ENCODE peak calls at places on chromosomes 2 and 18, in four cellular contexts. X, W, R and S are unnamed samples.

GRCh38 chr18:46672062-46672970 is 15.3 kb upstream of the LOXHD1 start:
- DNase-seq in X (no peak), W (no peak), R (no peak), S (no peak)

GRCh38 chr2:33190393-33190937 is 243.7 kb downstream of the LTBP1 start:
- DNase-seq in X (no peak), W (no peak), R (no peak), S (no peak)

GRCh38 chr2:185012643-185013042 is 414.3 kb downstream of the ZNF804A start:
- DNase-seq in X (peak; percentile 2), W (no peak), R (no peak), S (peak; percentile 10)

GRCh38 chr2:25043241-25043867 is 1.5 kb downstream of the EFR3B start:
- DNase-seq in X (no peak), W (no peak), R (no peak), S (peak; percentile 20)

GRCh38 chr2:132747046-132747445 is 77.0 kb upstream of the LYPD1 start:
- DNase-seq in X (no peak), W (no peak), R (no peak), S (no peak)

GRCh38 chr2:240947176-240947575 is 41.0 kb downstream of the CROCC2 start:
- DNase-seq in X (no peak), W (no peak), R (no peak), S (no peak)

GRCh38 chr18:59123588-59124369 is 15.9 kb upstream of the SEC11C start:
- DNase-seq in X (no peak), W (no peak), R (no peak), S (no peak)

GRCh38 chr2:141393214-141393545 is 737.6 kb downstream of the LRP1B start:
- DNase-seq in X (no peak), W (no peak), R (no peak), S (no peak)

GRCh38 chr18:500556-501405 is at the start of gene COLEC12:
- DNase-seq in X (no peak), W (no peak), R (no peak), S (peak; percentile 53)

GRCh38 chr18:55007582-55007981 is 48.3 kb upstream of the CCDC68 start:
- DNase-seq in X (no peak), W (no peak), R (no peak), S (no peak)

GRCh38 chr2:130261970-130262760 is 63.9 kb upstream of the TUBA3E start:
- DNase-seq in X (no peak), W (no peak), R (no peak), S (no peak)

GRCh38 chr2:146068051-146068450 is 1548.1 kb upstream of the ZEB2 start:
- DNase-seq in X (no peak), W (no peak), R (no peak), S (no peak)

GRCh38 chr18:76689646-76690264 is 132.6 kb upstream of the ZNF236 start:
- DNase-seq in X (no peak), W (no peak), R (no peak), S (no peak)

GRCh38 chr2:118227698-118228508 is 139.6 kb downstream of the INSIG2 start:
- DNase-seq in X (no peak), W (no peak), R (peak; percentile 48), S (no peak)

GRCh38 chr2:71959494-71959893 is 188.2 kb downstream of the CYP26B1 start:
- DNase-seq in X (no peak), W (peak; percentile 35), R (no peak), S (no peak)

GRCh38 chr2:205358351-205358815 is 323.9 kb upstream of the NRP2 start:
- DNase-seq in X (no peak), W (no peak), R (no peak), S (peak; percentile 13)

GRCh38 chr2:46134531-46135229 is 162.5 kb upstream of the EPAS1 start:
- DNase-seq in X (peak; percentile 27), W (no peak), R (no peak), S (no peak)

GRCh38 chr2:153890572-153890971 is 18.9 kb downstream of the GALNT13 start:
- DNase-seq in X (no peak), W (no peak), R (no peak), S (peak; percentile 17)

GRCh38 chr2:80288576-80288975 is 16.0 kb downstream of the LRRTM1 start:
- DNase-seq in X (peak; percentile 18), W (no peak), R (no peak), S (no peak)

GRCh38 chr18:23746851-23747250 is 57.6 kb downstream of the LAMA3 start:
- DNase-seq in X (no peak), W (no peak), R (no peak), S (no peak)

GRCh38 chr18:9333441-9334350 is 877 bp upstream of the TWSG1 start:
- DNase-seq in X (no peak), W (no peak), R (no peak), S (peak; percentile 54)

GRCh38 chr18:38826247-38826646 is 1260.6 kb upstream of the CELF4 start:
- DNase-seq in X (no peak), W (no peak), R (no peak), S (no peak)

GRCh38 chr2:219024059-219024458 is 17.3 kb downstream of the CFAP65 start:
- DNase-seq in X (no peak), W (no peak), R (no peak), S (no peak)

GRCh38 chr18:50706199-50706598 is 113.6 kb downstream of the MRO start:
- DNase-seq in X (no peak), W (no peak), R (no peak), S (no peak)

GRCh38 chr2:128608911-128609880 is 290.5 kb upstream of the HS6ST1 start:
- DNase-seq in X (no peak), W (no peak), R (no peak), S (no peak)

GRCh38 chr2:235641333-235641732 is 147.5 kb downstream of the AGAP1 start:
- DNase-seq in X (no peak), W (no peak), R (no peak), S (no peak)

GRCh38 chr2:147450661-147451060 is 394.2 kb upstream of the ACVR2A start:
- DNase-seq in X (no peak), W (no peak), R (no peak), S (no peak)

GRCh38 chr2:147451131-147451530 is 393.7 kb upstream of the ACVR2A start:
- DNase-seq in X (no peak), W (no peak), R (no peak), S (no peak)

GRCh38 chr2:147451902-147452515 is 392.8 kb upstream of the ACVR2A start:
- DNase-seq in X (no peak), W (no peak), R (no peak), S (no peak)

DNA sequence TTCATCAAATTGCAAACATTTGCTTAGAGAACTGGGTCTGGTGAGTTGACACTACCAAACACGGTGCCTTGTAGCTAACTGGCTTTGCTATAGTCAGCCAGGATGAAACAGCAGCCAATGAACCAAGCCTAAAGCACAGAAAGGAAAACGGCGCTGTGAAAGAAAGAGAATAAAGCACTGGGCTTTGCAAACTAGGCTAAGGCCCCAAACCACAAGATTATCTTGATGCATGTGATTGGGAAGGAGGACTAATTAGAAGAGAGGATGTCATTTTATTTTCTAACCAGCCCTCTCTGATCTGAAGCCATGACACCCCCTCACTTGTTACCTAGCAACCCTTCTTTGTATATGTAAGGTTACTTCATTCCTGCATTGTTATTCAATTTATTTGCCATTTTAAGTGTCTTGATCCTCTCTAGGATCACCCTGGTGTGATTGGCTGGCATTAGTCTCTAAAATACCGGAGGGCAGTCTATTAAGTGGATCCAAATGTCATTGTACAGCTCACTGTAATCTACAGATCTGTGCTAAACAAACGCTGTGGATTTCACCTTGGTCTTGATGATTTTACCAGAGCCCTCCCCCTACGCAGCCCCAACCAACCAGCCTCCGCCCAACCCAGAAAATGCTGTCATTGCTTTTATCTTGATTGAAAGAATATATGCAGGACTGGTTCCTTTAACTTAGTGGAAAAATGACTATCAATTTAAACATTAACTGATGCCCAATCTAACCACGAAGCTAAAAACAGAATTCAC is 395.3 kb upstream of the ACVR2A start:
- DNase-seq in X (no peak), W (no peak), R (no peak), S (no peak)
- TF ChIP-seq ETV6 in X (no peak), W (no peak), R (no peak), S (no peak)

GRCh38 chr2:23283653-23284052 is 101.3 kb upstream of the KLHL29 start:
- DNase-seq in X (no peak), W (no peak), R (no peak), S (no peak)
- TF ChIP-seq ETV6 in X (no peak), W (no peak), R (no peak), S (no peak)

GRCh38 chr2:42558827-42559226 is 9.6 kb upstream of the MTA3 start:
- DNase-seq in X (no peak), W (peak; percentile 54), R (no peak), S (no peak)

GRCh38 chr2:42566837-42567251 is 1.6 kb upstream of the MTA3 start:
- DNase-seq in X (no peak), W (no peak), R (peak; percentile 57), S (no peak)

GRCh38 chr2:42566006-42566405 is 2.4 kb upstream of the MTA3 start:
- DNase-seq in X (no peak), W (no peak), R (no peak), S (no peak)

GRCh38 chr2:42560886-42561285 is 7.5 kb upstream of the MTA3 start:
- DNase-seq in X (no peak), W (no peak), R (no peak), S (no peak)

DNA sequence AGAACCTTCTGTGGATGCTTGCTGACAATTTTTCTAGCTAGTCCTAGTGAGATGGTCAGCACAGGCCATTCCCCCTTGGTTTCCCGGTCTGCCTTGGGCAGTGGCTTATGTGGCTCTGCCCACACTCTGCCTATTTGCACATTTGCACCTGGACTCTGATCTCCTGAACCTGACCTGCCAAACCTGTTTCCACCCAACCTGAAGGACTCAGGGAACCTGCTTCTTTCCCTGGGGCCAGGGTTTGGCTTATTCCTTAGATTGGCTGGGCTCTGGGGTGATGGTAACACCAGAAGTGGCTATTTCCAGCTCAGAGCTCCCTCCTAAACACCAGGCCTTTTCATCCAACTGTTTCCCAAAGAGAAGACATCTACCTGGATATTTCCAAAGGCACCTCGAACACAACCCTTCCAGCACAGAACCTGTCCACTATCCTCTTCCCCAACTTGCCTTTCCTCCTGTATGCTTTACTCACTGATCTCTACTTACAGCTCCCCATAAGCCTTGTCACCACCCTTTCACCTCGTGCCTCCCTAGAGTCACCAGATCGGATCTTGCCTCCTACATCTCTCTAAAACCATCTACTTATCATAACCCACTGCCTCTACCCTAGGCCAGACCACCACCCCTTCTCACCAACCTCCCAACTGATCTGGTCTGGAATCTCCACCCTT is 5.8 kb upstream of the MTA3 start:
- DNase-seq in X (no peak), W (no peak), R (no peak), S (no peak)
- TF ChIP-seq ETV6 in X (no peak), W (no peak), R (no peak), S (no peak)

DNA sequence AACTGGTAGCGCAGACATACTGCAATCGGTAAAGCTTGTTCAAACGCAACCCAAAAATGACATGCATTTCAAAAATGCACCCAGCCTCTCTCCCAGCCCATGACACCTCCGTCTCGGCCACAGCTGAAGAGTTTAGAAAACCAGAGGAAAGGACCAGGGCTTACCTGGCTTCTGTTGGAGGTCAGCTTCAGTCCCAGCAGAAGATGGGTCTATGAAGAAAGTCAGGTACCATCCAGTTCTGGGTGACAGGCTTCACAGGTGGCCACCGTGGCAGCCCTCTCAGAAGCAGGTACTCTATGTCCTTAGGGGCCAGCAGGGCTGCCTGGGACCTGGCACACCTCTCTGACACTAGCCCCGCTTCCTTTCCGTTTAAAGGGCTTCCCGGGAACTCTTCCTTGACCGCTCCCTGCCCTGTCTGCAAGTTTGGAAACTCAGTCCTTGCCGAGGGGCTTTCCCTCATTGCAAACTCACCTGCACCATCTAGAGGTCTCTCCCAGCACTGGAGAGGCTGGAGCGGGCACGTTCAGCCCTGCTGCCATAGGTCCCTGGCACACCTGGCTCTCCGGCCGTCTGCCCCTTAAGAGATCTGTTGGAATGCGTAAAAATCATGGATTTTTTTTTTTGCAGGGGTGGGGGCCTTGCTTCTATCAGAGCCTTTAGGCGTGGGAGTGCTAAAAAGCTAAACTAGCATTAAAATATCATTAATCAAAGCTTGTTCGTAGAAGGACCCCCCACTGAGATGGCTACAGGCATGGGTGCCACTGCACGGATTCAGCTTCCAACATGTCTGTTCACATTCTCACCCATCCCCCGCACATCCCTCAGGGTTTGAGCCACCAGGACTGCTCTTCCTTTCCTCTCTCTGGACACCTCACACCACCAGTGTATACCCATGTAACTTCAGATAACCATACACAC is at the start of gene EDAR:
- DNase-seq in X (peak; percentile 18), W (peak; percentile 54), R (no peak), S (peak; percentile 79)
- TF ChIP-seq ETV6 in X (no peak), W (no peak), R (no peak), S (peak; percentile 81)